ENCODE peak calls at places on chromosome 3, in six cellular contexts. C is HCT116, H is H1, A is HepG2, X is K562, M is GM12878. Y is an unnamed sample.

GRCh38 chr3:191158247-191158646 is 40.8 kb upstream of the OSTN start:
- DNase-seq in C (no peak), H (no peak), A (peak; percentile 49), X (no peak), M (no peak), Y (no peak)

GRCh38 chr3:194585880-194586281 is 47.3 kb downstream of the TMEM44 start:
- DNase-seq in C (no peak), H (no peak), A (no peak), X (no peak), M (no peak), Y (no peak)

GRCh38 chr3:153166206-153166605 is 4.2 kb downstream of the RAP2B start:
- DNase-seq in C (no peak), H (no peak), A (no peak), X (peak; percentile 30), M (no peak), Y (no peak)

GRCh38 chr3:183180765-183181295 is 18.3 kb upstream of the LAMP3 start:
- DNase-seq in C (no peak), H (peak; percentile 49), A (no peak), X (no peak), M (no peak), Y (no peak)

GRCh38 chr3:70989174-70989573 is 594.4 kb downstream of the FOXP1 start:
- DNase-seq in C (no peak), H (no peak), A (no peak), X (no peak), M (no peak), Y (no peak)

GRCh38 chr3:4140921-4141320 is 162.2 kb upstream of the SETMAR start:
- DNase-seq in C (no peak), H (no peak), A (no peak), X (no peak), M (no peak), Y (no peak)

GRCh38 chr3:46284981-46285683 is 42.9 kb downstream of the CCR3 start:
- DNase-seq in C (no peak), H (no peak), A (no peak), X (no peak), M (no peak), Y (no peak)

GRCh38 chr3:78872195-78872594 is 895.6 kb downstream of the ROBO1 start:
- DNase-seq in C (no peak), H (no peak), A (peak; percentile 89), X (no peak), M (no peak), Y (no peak)

GRCh38 chr3:33787328-33788009 is 11.0 kb upstream of the PDCD6IP start:
- DNase-seq in C (peak; percentile 60), H (peak; percentile 72), A (peak; percentile 65), X (peak; percentile 50), M (no peak), Y (peak; percentile 74)

DNA sequence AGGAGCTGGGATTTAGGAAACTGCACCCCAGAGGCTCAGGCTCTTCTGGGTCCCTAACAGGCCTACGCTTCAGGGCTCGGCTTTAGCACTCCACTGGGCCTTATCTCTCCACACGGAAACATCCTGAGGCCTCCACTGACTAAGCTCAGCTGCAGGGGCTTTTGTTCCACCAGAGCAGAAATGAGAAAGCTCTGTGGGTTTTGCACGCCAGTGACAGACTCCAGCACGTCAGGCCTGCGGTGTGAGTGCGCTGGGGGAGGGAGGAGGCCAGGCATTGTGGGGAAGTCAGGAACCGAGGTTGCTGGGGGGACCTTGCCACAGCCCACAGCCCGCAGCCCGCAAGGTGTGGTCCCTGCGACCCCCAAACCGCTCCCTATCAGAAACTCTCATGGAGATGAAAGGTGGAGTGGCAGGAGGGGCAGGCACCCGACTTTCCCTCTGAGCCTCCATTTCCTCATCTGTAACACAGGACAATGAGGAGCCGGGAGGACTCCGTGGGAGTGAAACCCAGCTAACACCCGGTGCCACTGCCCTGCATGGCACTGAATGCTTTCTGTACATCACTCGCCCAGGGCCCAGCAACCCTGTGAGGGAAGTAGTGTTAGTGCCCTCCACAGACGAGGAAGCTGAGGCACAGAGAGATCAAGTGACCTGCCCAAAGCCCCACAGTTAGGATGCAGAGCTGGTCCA is 106.5 kb downstream of the TPRA1 start:
- DNase-seq in C (no peak), H (peak; percentile 39), A (no peak), X (no peak), M (peak; percentile 38), Y (no peak)
- TF ChIP-seq ZNF274 in C (no peak), H (no peak), A (no peak), X (no peak), M (no peak), Y (no peak)

GRCh38 chr3:105828703-105829102 is 40.1 kb downstream of the CBLB start:
- DNase-seq in C (no peak), H (no peak), A (no peak), X (no peak), M (no peak), Y (no peak)

GRCh38 chr3:105829879-105830622 is 38.8 kb downstream of the CBLB start:
- DNase-seq in C (no peak), H (no peak), A (no peak), X (no peak), M (no peak), Y (no peak)

GRCh38 chr3:105827101-105827634 is 41.6 kb downstream of the CBLB start:
- DNase-seq in C (no peak), H (no peak), A (no peak), X (no peak), M (peak; percentile 52), Y (no peak)

GRCh38 chr3:105829229-105829628 is 39.6 kb downstream of the CBLB start:
- DNase-seq in C (no peak), H (no peak), A (no peak), X (no peak), M (no peak), Y (no peak)

GRCh38 chr3:105827959-105828358 is 40.9 kb downstream of the CBLB start:
- DNase-seq in C (peak; percentile 73), H (no peak), A (peak; percentile 21), X (peak; percentile 5), M (no peak), Y (no peak)
- TF ChIP-seq YY1 in C (peak; percentile 56), H (no peak), A (no peak), X (no peak), M (no peak), Y (no peak)

DNA sequence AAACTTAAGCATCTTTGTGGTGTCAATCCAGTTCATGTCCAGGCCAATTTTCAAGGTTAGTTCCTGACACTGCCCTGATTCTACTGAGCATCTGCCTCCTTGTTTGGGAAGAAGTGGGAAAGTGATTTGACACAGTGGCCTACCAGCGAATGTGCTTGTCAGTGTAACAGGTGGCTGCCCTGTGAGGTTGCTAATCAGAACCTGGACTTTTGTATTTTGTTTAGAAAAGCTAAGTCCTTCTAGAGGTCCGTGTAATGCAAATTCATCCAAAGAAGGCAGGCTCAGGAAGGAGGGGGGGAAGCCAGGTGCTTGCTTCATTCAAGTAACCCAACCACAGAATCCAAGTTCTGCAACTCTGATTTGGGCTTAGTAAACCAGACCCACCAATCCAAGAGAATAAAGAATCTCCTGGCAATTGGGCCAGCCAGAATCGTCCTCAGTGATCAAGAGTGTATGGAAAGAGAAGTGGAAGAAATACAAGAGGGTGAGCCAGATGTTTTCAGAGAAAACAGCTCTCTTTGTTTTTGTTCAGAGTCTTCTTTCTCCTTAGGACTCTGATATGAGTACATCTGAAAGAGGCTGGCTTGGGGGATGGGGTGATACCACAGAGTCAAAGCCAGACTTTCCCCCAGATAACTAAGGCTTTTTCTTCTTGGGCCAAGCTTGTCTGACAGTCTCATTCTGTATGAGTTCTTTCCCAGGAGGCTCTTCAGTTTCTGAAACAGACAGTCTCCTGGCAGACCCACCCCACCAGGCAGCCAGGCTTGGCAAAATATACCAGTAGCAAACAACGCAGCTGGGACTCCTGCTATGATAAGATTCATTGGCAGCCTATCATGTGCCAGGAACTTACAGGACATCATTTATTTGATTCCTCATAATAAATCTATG is 508.9 kb upstream of the TBL1XR1 start:
- DNase-seq in C (no peak), H (no peak), A (no peak), X (no peak), M (no peak), Y (no peak)
- TF ChIP-seq ZNF274 in C (no peak), H (no peak), A (no peak), X (no peak), M (no peak), Y (no peak)

DNA sequence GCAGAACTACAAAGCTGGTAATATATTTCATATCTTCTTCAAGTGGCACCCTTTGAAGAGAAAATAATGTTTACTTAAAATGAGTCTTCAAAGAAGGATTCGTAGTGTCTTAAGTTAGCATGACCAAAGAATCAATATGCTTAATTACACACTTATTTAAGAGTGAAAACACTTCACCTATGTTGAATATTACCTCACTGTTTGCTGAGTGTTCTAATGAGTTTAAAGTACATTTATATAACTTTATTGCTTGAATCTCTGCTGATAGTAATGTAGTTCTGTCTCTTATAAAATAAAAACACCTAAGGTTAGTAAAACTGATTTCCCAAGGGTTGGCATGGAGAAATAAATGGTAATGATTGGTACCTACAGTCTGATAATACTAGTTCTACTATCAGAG is 143.3 kb upstream of the SLC2A2 start:
- DNase-seq in C (no peak), H (no peak), A (no peak), X (no peak), M (no peak), Y (no peak)
- TF ChIP-seq YY1 in C (no peak), H (no peak), A (no peak), X (no peak), M (no peak), Y (no peak)

GRCh38 chr3:99639579-99639978 is 1.2 kb downstream of the COL8A1 start:
- DNase-seq in C (no peak), H (no peak), A (no peak), X (no peak), M (no peak), Y (no peak)
- TF ChIP-seq ZNF274 in C (no peak), H (no peak), A (no peak), X (no peak), M (no peak), Y (no peak)

Y was measured in NT2/D1.